ENCODE peak calls at places on chromosomes 3 and 15, in nine cellular contexts. J is fibroblast of the aortic adventitia; X is HepG2; Z is activated naive CD4-positive, alpha-beta T cell treated with anti-CD3 and anti-CD28 coated beads for 36 hours; S is T follicular helper cell; M is mesenchymal stem cell; V is GM20000; R is left ventricle myocardium inferior; C is cardiac muscle cell. G is an unnamed sample.

GRCh38 chr3:57331078-57331477 is 38.6 kb upstream of the ASB14 start:
- DNase-seq in J (no peak), X (peak), Z (no peak), S (no peak), M (no peak), V (no peak), R (no peak), C (no peak), G (no peak)

GRCh38 chr3:30475038-30475808 is 131.2 kb upstream of the TGFBR2 start:
- DNase-seq in J (no peak), X (no peak), Z (peak), S (no peak), M (no peak), V (peak), R (no peak), C (no peak), G (no peak)

GRCh38 chr3:156644958-156645357 is 29.4 kb upstream of the TIPARP start:
- DNase-seq in J (no peak), X (no peak), Z (no peak), S (no peak), M (no peak), V (no peak), R (no peak), C (no peak), G (no peak)

GRCh38 chr3:182808041-182808765 is 14.9 kb downstream of the ATP11B start:
- DNase-seq in J (peak), X (no peak), Z (no peak), S (no peak), M (no peak), V (no peak), R (no peak), C (no peak), G (no peak)

GRCh38 chr15:63498815-63499549 is 5.4 kb upstream of the USP3 start:
- DNase-seq in J (no peak), X (no peak), Z (peak), S (no peak), M (no peak), V (no peak), R (no peak), C (no peak), G (no peak)

GRCh38 chr3:179146911-179147570 is 1.1 kb upstream of the PIK3CA start:
- DNase-seq in J (peak), X (peak), Z (no peak), S (no peak), M (peak), V (peak), R (no peak), C (peak), G (peak)

GRCh38 chr3:57151021-57151449 is 14.1 kb downstream of the IL17RD start:
- DNase-seq in J (peak), X (no peak), Z (no peak), S (no peak), M (no peak), V (no peak), R (no peak), C (no peak), G (no peak)

GRCh38 chr15:27573800-27574485 is 525.2 kb downstream of the OCA2 start:
- DNase-seq in J (no peak), X (no peak), Z (no peak), S (no peak), M (no peak), V (no peak), R (no peak), C (no peak), G (no peak)

GRCh38 chr15:89450076-89451006 is 46.0 kb downstream of the RHCG start:
- DNase-seq in J (peak), X (no peak), Z (no peak), S (no peak), M (no peak), V (no peak), R (no peak), C (no peak), G (no peak)

GRCh38 chr15:73387507-73388255 is 18.9 kb upstream of the HCN4 start:
- DNase-seq in J (peak), X (no peak), Z (no peak), S (no peak), M (peak), V (no peak), R (no peak), C (peak), G (no peak)

GRCh38 chr15:69446947-69447346 is 5.7 kb upstream of the RPLP1 start:
- DNase-seq in J (no peak), X (no peak), Z (no peak), S (no peak), M (no peak), V (no peak), R (no peak), C (peak), G (no peak)

GRCh38 chr3:69179740-69180372 is 57.5 kb upstream of the LMOD3 start:
- DNase-seq in J (no peak), X (peak), Z (no peak), S (no peak), M (no peak), V (no peak), R (no peak), C (no peak), G (no peak)

GRCh38 chr15:56821721-56822425 is 88.6 kb upstream of the ZNF280D start:
- DNase-seq in J (peak), X (peak), Z (peak), S (peak), M (peak), V (peak), R (peak), C (peak), G (peak)

GRCh38 chr3:178300441-178300959 is 235.7 kb upstream of the KCNMB2 start:
- DNase-seq in J (no peak), X (no peak), Z (no peak), S (no peak), M (no peak), V (no peak), R (no peak), C (no peak), G (no peak)

GRCh38 chr3:9613349-9613748 is 36.0 kb upstream of the MTMR14 start:
- DNase-seq in J (no peak), X (no peak), Z (no peak), S (no peak), M (no peak), V (no peak), R (no peak), C (no peak), G (no peak)

GRCh38 chr15:29278436-29279099 is 8.9 kb upstream of the NSMCE3 start:
- DNase-seq in J (peak), X (no peak), Z (no peak), S (no peak), M (peak), V (no peak), R (no peak), C (peak), G (no peak)

GRCh38 chr3:57803647-57804081 is 47.6 kb downstream of the SLMAP start:
- DNase-seq in J (peak), X (no peak), Z (no peak), S (no peak), M (peak), V (no peak), R (no peak), C (no peak), G (no peak)

GRCh38 chr3:46847744-46848143 is 15.5 kb downstream of the MYL3 start:
- DNase-seq in J (peak), X (no peak), Z (no peak), S (no peak), M (no peak), V (no peak), R (no peak), C (no peak), G (no peak)

GRCh38 chr3:122668930-122669730 is 11.5 kb upstream of the PARP14 start:
- DNase-seq in J (peak), X (peak), Z (peak), S (no peak), M (peak), V (no peak), R (no peak), C (no peak), G (no peak)

GRCh38 chr15:60795889-60796288 is 316.9 kb upstream of the ICE2 start:
- DNase-seq in J (no peak), X (no peak), Z (peak), S (no peak), M (no peak), V (peak), R (no peak), C (no peak), G (no peak)

GRCh38 chr3:130462089-130462488 is 54.9 kb upstream of the COL6A6 start:
- DNase-seq in J (no peak), X (no peak), Z (no peak), S (no peak), M (no peak), V (no peak), R (no peak), C (no peak), G (no peak)

GRCh38 chr3:135771760-135772159 is 193.8 kb upstream of the PPP2R3A start:
- DNase-seq in J (no peak), X (no peak), Z (no peak), S (no peak), M (no peak), V (no peak), R (no peak), C (no peak), G (no peak)

GRCh38 chr3:103127737-103128136 is 692.9 kb downstream of the ZPLD1 start:
- DNase-seq in J (no peak), X (no peak), Z (no peak), S (no peak), M (no peak), V (peak), R (no peak), C (no peak), G (no peak)

GRCh38 chr3:47908744-47909143 is 105.8 kb downstream of the DHX30 start:
- DNase-seq in J (no peak), X (no peak), Z (no peak), S (no peak), M (no peak), V (no peak), R (no peak), C (no peak), G (no peak)

GRCh38 chr15:90174140-90174891 is 26.8 kb upstream of the SEMA4B start:
- DNase-seq in J (no peak), X (no peak), Z (no peak), S (no peak), M (peak), V (no peak), R (peak), C (peak), G (no peak)

GRCh38 chr15:64224508-64224907 is 61.7 kb upstream of the PPIB start:
- DNase-seq in J (peak), X (peak), Z (no peak), S (no peak), M (peak), V (no peak), R (no peak), C (peak), G (no peak)

GRCh38 chr3:56491566-56491965 is 23.3 kb upstream of the ERC2 start:
- DNase-seq in J (no peak), X (no peak), Z (no peak), S (no peak), M (no peak), V (no peak), R (no peak), C (no peak), G (no peak)

GRCh38 chr3:45477838-45478237 is 89.5 kb downstream of the LARS2 start:
- DNase-seq in J (no peak), X (no peak), Z (no peak), S (no peak), M (no peak), V (no peak), R (no peak), C (no peak), G (no peak)

GRCh38 chr3:69748503-69748902 is 9.2 kb downstream of the MITF start:
- DNase-seq in J (no peak), X (no peak), Z (no peak), S (no peak), M (peak), V (no peak), R (no peak), C (no peak), G (no peak)

GRCh38 chr3:183490653-183491052 is 62.2 kb upstream of the MCF2L2 start:
- DNase-seq in J (no peak), X (peak), Z (peak), S (no peak), M (no peak), V (no peak), R (no peak), C (peak), G (no peak)

GRCh38 chr3:151537751-151538150 is 76.9 kb upstream of the IGSF10 start:
- DNase-seq in J (peak), X (no peak), Z (no peak), S (no peak), M (no peak), V (no peak), R (no peak), C (no peak), G (no peak)